ENCODE peak calls at places on chromosomes 2 and 18, in six cellular contexts. X is RWPE1; G is NCI-H2081; S is NT2/D1; T is SW480; P is activated naive CD4-positive, alpha-beta T cell treated with anti-CD3 and anti-CD28 coated beads for 36 hours. Y is an unnamed sample.

GRCh38 chr2:11829324-11829946 is 83.0 kb downstream of the LPIN1 start:
- DNase-seq in X (peak; percentile 47), G (peak; percentile 63), S (peak; percentile 87), T (peak; percentile 83), P (peak; percentile 81), Y (peak; percentile 47)

GRCh38 chr2:187552959-187553681 is 1.1 kb downstream of the TFPI start:
- DNase-seq in X (peak; percentile 3), G (no peak), S (no peak), T (no peak), P (no peak), Y (no peak)

GRCh38 chr18:49795612-49796552 is 17.5 kb downstream of the ACAA2 start:
- DNase-seq in X (no peak), G (no peak), S (no peak), T (no peak), P (no peak), Y (no peak)

GRCh38 chr2:55902429-55902828 is 21.2 kb downstream of the EFEMP1 start:
- DNase-seq in X (no peak), G (no peak), S (no peak), T (no peak), P (no peak), Y (no peak)

GRCh38 chr2:240300261-240300821 is 135.1 kb upstream of the GPC1 start:
- DNase-seq in X (no peak), G (no peak), S (no peak), T (no peak), P (no peak), Y (no peak)

GRCh38 chr2:62236499-62236898 is 40.6 kb downstream of the B3GNT2 start:
- DNase-seq in X (no peak), G (no peak), S (no peak), T (no peak), P (no peak), Y (no peak)

GRCh38 chr18:50297621-50298442 is 10.3 kb upstream of the CXXC1 start:
- DNase-seq in X (no peak), G (peak; percentile 30), S (peak; percentile 40), T (no peak), P (peak; percentile 88), Y (peak; percentile 78)

GRCh38 chr18:57475903-57476302 is 40.7 kb downstream of the ONECUT2 start:
- DNase-seq in X (no peak), G (no peak), S (no peak), T (no peak), P (no peak), Y (no peak)

GRCh38 chr2:212005077-212005671 is 533.4 kb downstream of the ERBB4 start:
- DNase-seq in X (peak; percentile 30), G (peak; percentile 52), S (peak; percentile 28), T (peak; percentile 21), P (peak; percentile 6), Y (no peak)

GRCh38 chr2:68134120-68134519 is 23.6 kb upstream of the PNO1 start:
- DNase-seq in X (no peak), G (no peak), S (no peak), T (no peak), P (no peak), Y (no peak)

GRCh38 chr18:12768622-12769021 is 65.8 kb downstream of the PSMG2 start:
- DNase-seq in X (peak; percentile 26), G (no peak), S (no peak), T (peak; percentile 31), P (no peak), Y (no peak)

GRCh38 chr2:236659758-236660150 is 90.1 kb downstream of the ACKR3 start:
- DNase-seq in X (no peak), G (no peak), S (no peak), T (peak; percentile 18), P (no peak), Y (no peak)

GRCh38 chr2:134142903-134143302 is 111.0 kb upstream of the MGAT5 start:
- DNase-seq in X (peak; percentile 70), G (no peak), S (no peak), T (peak; percentile 61), P (no peak), Y (no peak)

GRCh38 chr2:141911485-141912066 is 219.2 kb downstream of the LRP1B start:
- DNase-seq in X (no peak), G (peak; percentile 37), S (peak; percentile 40), T (peak; percentile 2), P (peak; percentile 12), Y (no peak)

GRCh38 chr2:3264010-3264744 is 113.4 kb downstream of the EIPR1 start:
- DNase-seq in X (no peak), G (no peak), S (no peak), T (no peak), P (no peak), Y (no peak)

GRCh38 chr2:159595410-159596046 is 20.8 kb downstream of the BAZ2B start:
- DNase-seq in X (no peak), G (no peak), S (no peak), T (no peak), P (no peak), Y (no peak)

GRCh38 chr2:74553892-74554820 is at the start of the genes DOK1 and LOXL3:
- DNase-seq in X (peak; percentile 60), G (peak; percentile 55), S (peak; percentile 73), T (peak; percentile 87), P (peak; percentile 82), Y (peak; percentile 77)

GRCh38 chr2:223950448-223951347 is 5.6 kb upstream of the WDFY1 start:
- DNase-seq in X (no peak), G (no peak), S (no peak), T (no peak), P (no peak), Y (no peak)

GRCh38 chr2:143533846-143534245 is 404.6 kb downstream of the ARHGAP15 start:
- DNase-seq in X (no peak), G (no peak), S (no peak), T (no peak), P (no peak), Y (no peak)

GRCh38 chr2:176325732-176326131 is 56.5 kb downstream of the MTX2 start:
- DNase-seq in X (no peak), G (peak; percentile 77), S (peak; percentile 87), T (no peak), P (no peak), Y (no peak)

GRCh38 chr2:185137700-185138099 is 539.4 kb downstream of the ZNF804A start:
- DNase-seq in X (no peak), G (no peak), S (no peak), T (no peak), P (no peak), Y (no peak)

GRCh38 chr2:169073972-169074751 is 4.8 kb downstream of the DHRS9 start:
- DNase-seq in X (no peak), G (no peak), S (no peak), T (no peak), P (no peak), Y (no peak)

Y was measured in stimulated activated naive B cell treated with anti-CD40 and anti-IgM and Interleukin-4, amounts not matched to agents 10 μg/mL and 1 μg/mL and 100 μg/mL, for 72 hours.